ENCODE peak calls at places on chromosomes 16 and 17, in seven cellular contexts. T is left ventricle myocardium inferior; S is CD8-positive, alpha-beta memory T cell; F is adrenal gland; Y is psoas muscle; D is tibial artery; P is pancreas. Q is an unnamed sample.

GRCh38 chr16:70254095-70254964 is 2.6 kb upstream of the EXOSC6 start:
- DNase-seq in F (no peak), Y (peak), S (no peak), P (no peak), D (no peak), T (no peak), Q (no peak)

GRCh38 chr16:4624827-4625616 is 396 bp downstream of the MGRN1 start:
- DNase-seq in T (peak), S (peak), F (peak), Y (peak), P (peak), D (peak), Q (peak)

GRCh38 chr17:73278465-73279453 is 17.1 kb upstream of the CPSF4L start:
- DNase-seq in Y (no peak), F (peak), D (no peak), S (no peak), T (peak), P (peak), Q (no peak)

GRCh38 chr17:78892520-78892919 is 10.5 kb downstream of the CEP295NL start:
- DNase-seq in S (no peak), T (no peak), F (no peak), Y (no peak), P (no peak), D (no peak), Q (no peak)

GRCh38 chr17:57445772-57446472 is 189.6 kb downstream of the MSI2 start:
- DNase-seq in Y (no peak), F (peak), P (no peak), S (no peak), T (no peak), D (no peak), Q (no peak)

GRCh38 chr17:76867578-76868175 is 527 bp upstream of the MGAT5B start:
- DNase-seq in T (no peak), P (no peak), Y (no peak), S (no peak), D (no peak), F (no peak), Q (no peak)

GRCh38 chr17:79219208-79219935 is 144.7 kb downstream of the ENGASE start:
- DNase-seq in Y (no peak), S (no peak), F (no peak), P (no peak), T (no peak), D (no peak), Q (no peak)

GRCh38 chr16:53112015-53112414 is 57.2 kb downstream of the CHD9 start:
- DNase-seq in F (no peak), D (no peak), S (no peak), P (no peak), T (no peak), Y (no peak), Q (no peak)

GRCh38 chr17:82396601-82397435 is 21.3 kb upstream of the HEXD start:
- DNase-seq in S (no peak), T (no peak), P (no peak), Y (no peak), F (no peak), D (no peak), Q (no peak)

GRCh38 chr17:50117202-50118040 is 12.5 kb downstream of the SAMD14 start:
- DNase-seq in P (peak), T (no peak), D (peak), Y (peak), S (peak), F (peak), Q (peak)

GRCh38 chr16:86337581-86338402 is 172.5 kb upstream of the FOXF1 start:
- DNase-seq in P (no peak), F (no peak), Y (no peak), D (no peak), T (no peak), S (no peak), Q (no peak)

GRCh38 chr17:27756467-27757371 is 43.6 kb downstream of the NOS2 start:
- DNase-seq in D (peak), S (peak), F (peak), T (no peak), P (peak), Y (peak), Q (no peak)

GRCh38 chr16:49910761-49911160 is 54.8 kb upstream of the ZNF423 start:
- DNase-seq in P (no peak), T (no peak), S (no peak), F (no peak), Y (peak), D (no peak), Q (no peak)

GRCh38 chr17:51245535-51245934 is 14.3 kb downstream of the MBTD1 start:
- DNase-seq in Y (no peak), P (no peak), F (no peak), T (no peak), D (no peak), S (no peak), Q (no peak)

GRCh38 chr16:15434425-15435215 is at the start of gene BMERB1:
- DNase-seq in Y (peak), D (peak), F (peak), P (peak), T (peak), S (peak), Q (peak)

GRCh38 chr17:2724783-2725164 is 13.2 kb upstream of the CLUH start:
- DNase-seq in S (no peak), Y (no peak), T (no peak), F (peak), P (peak), D (no peak), Q (no peak)

GRCh38 chr16:24221219-24221618 is 34.9 kb upstream of the CACNG3 start:
- DNase-seq in D (no peak), Y (no peak), T (no peak), S (no peak), P (no peak), F (no peak), Q (no peak)

GRCh38 chr17:55154101-55154500 is 110.7 kb upstream of the HLF start:
- DNase-seq in F (no peak), T (no peak), Y (no peak), P (no peak), S (no peak), D (no peak), Q (no peak)

GRCh38 chr16:75266738-75267630 is 15.6 kb upstream of the BCAR1 start:
- DNase-seq in S (no peak), F (no peak), T (no peak), P (no peak), Y (no peak), D (no peak), Q (peak)

GRCh38 chr17:59851431-59852375 is 41.0 kb downstream of the TUBD1 start:
- DNase-seq in D (peak), T (no peak), P (no peak), F (peak), Y (no peak), S (no peak), Q (no peak)

GRCh38 chr16:69311533-69312388 is 611 bp downstream of the VPS4A start:
- DNase-seq in F (peak), P (no peak), T (no peak), S (peak), Y (peak), D (peak), Q (no peak)

GRCh38 chr16:69100046-69100765 is 5.2 kb upstream of the HAS3 start:
- DNase-seq in P (no peak), F (no peak), T (no peak), D (no peak), S (no peak), Y (no peak), Q (no peak)

GRCh38 chr16:72860726-72861562 is 187.0 kb downstream of the ZFHX3 start:
- DNase-seq in T (no peak), D (peak), S (no peak), Y (no peak), F (peak), P (no peak), Q (no peak)

GRCh38 chr17:74698069-74698468 is 14.7 kb downstream of the CD300LF start:
- DNase-seq in F (no peak), D (no peak), Y (no peak), T (no peak), P (no peak), S (no peak), Q (no peak)

GRCh38 chr17:4998027-4998665 is 396 bp downstream of the KIF1C start:
- DNase-seq in Y (peak), P (peak), D (peak), F (peak), T (peak), S (no peak), Q (peak)

GRCh38 chr17:77535435-77535834 is 394.7 kb downstream of the SEC14L1 start:
- DNase-seq in P (peak), F (no peak), T (no peak), Y (peak), D (peak), S (no peak), Q (no peak)

GRCh38 chr17:20999044-20999573 is 43.7 kb downstream of the USP22 start:
- DNase-seq in T (no peak), Y (peak), F (peak), S (no peak), P (no peak), D (peak), Q (no peak)

GRCh38 chr16:31869511-31870201 is 4.0 kb upstream of the ZNF267 start:
- DNase-seq in P (no peak), S (peak), T (no peak), F (peak), Y (no peak), D (no peak), Q (no peak)

GRCh38 chr16:66250686-66251405 is 115.6 kb upstream of the CDH5 start:
- DNase-seq in F (no peak), T (peak), S (no peak), Y (peak), D (peak), P (no peak), Q (peak)

GRCh38 chr16:12543700-12544476 is 259.8 kb downstream of the CPPED1 start:
- DNase-seq in Y (no peak), T (no peak), D (no peak), P (no peak), S (no peak), F (peak), Q (no peak)

GRCh38 chr17:2062571-2063183 is 7.8 kb downstream of the HIC1 start:
- DNase-seq in F (no peak), D (no peak), T (no peak), S (no peak), Y (peak), P (no peak), Q (no peak)

GRCh38 chr17:71407972-71408371 is 712.8 kb upstream of the SOX9 start:
- DNase-seq in S (no peak), D (no peak), F (no peak), P (no peak), Y (no peak), T (no peak), Q (no peak)

GRCh38 chr17:74350486-74350885 is 11.2 kb downstream of the BTBD17 start:
- DNase-seq in S (no peak), Y (no peak), D (no peak), P (no peak), T (no peak), F (no peak), Q (no peak)

GRCh38 chr17:65041518-65041917 is 15.0 kb downstream of the GNA13 start:
- DNase-seq in P (no peak), F (no peak), D (no peak), S (no peak), T (no peak), Y (no peak), Q (no peak)

GRCh38 chr16:4517812-4518211 is 20.8 kb downstream of the CDIP1 start:
- DNase-seq in T (no peak), P (no peak), Y (no peak), S (no peak), D (no peak), F (no peak), Q (no peak)

GRCh38 chr17:42136654-42137051 is 14.0 kb downstream of the HSPB9 start:
- DNase-seq in D (no peak), S (no peak), F (no peak), Y (no peak), T (no peak), P (no peak), Q (no peak)

DNA sequence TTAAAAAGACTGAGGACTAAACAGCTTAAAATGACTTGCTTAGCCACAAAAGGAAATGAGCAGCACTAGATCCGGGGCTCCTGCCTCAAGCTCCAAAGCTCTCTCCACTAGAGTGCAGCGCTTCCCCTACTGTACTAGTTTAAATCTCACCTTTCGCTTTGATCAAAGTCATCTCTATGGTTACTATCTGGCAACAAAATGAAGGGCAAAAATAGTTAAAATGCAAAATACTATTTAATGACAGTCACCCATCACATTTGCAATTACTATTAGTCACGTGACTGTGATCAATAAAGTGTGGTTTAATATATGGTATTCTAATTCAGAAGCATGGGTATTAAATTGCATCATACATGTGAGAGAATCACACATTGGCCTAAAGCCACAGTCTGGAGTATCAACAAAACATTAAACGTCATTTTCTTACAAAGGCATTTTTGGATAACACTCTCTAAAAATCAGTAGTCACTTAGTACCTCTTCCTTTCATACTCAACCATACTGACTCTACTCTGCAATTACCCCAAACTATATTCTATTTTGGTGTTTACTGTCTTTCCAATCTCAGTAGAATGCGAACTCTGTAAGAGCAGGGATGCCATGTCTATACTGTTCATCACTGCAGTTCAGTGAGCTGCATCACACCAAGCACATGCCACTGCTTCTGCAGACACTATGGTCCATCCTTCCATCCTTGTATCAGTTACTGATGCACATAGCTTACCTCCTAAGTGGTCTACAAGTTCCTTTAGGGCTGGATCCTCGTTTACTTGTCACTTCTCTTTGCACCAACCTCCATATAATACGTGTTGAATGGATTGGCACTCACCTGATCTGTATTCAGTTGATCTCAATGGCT is 6.2 kb downstream of the PSMD12 start:
- DNase-seq in F (no peak), D (no peak), Y (no peak), T (no peak), P (no peak), S (peak), Q (no peak)
- H3K27ac ChIP-seq in F (no peak), D (no peak), Y (peak), T (peak), P (no peak), S (no peak), Q (no peak)

DNA sequence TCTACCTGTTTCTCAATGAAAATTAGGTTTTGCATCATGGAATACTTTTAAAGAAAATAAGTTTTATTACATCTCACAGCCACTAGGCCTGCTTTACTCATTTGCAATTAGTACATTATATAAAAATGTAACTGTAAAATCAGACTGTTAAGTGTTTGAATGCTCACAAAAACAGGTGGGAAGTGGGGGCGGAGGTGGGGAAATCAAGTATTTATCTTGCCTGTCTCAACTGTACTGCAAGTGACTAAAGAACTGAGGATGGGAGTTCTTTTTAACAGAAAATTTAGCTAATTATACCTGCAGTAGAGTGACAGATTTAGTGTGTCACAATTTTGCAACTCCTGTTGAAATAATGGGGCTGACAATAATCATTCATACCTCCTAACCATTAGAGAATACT is 34.1 kb downstream of the ITFG1 start:
- DNase-seq in F (no peak), D (no peak), P (no peak), S (no peak), Y (no peak), T (no peak), Q (no peak)
- H3K27ac ChIP-seq in F (no peak), D (no peak), P (no peak), S (no peak), Y (no peak), T (no peak), Q (no peak)

GRCh38 chr17:46195217-46195855 is 2.1 kb upstream of the KANSL1 start:
- DNase-seq in S (no peak), F (no peak), P (no peak), D (no peak), T (no peak), Y (no peak), Q (no peak)
- H3K27ac ChIP-seq in S (peak), F (no peak), P (no peak), D (no peak), T (no peak), Y (no peak), Q (no peak)

GRCh38 chr16:88487920-88488842 is 35.1 kb downstream of the ZFPM1 start:
- DNase-seq in S (no peak), P (peak), Y (no peak), F (no peak), D (no peak), T (no peak), Q (no peak)
- H3K27ac ChIP-seq in S (no peak), P (peak), Y (no peak), F (no peak), D (no peak), T (no peak), Q (no peak)

GRCh38 chr16:23101012-23101550 is 48.2 kb downstream of the USP31 start:
- DNase-seq in S (no peak), P (no peak), T (no peak), Y (no peak), D (no peak), F (no peak), Q (no peak)
- H3K27ac ChIP-seq in S (no peak), P (no peak), T (no peak), Y (no peak), D (no peak), F (no peak), Q (no peak)

GRCh38 chr16:51391798-51392511 is 240.9 kb upstream of the SALL1 start:
- DNase-seq in D (no peak), P (no peak), S (no peak), Y (no peak), F (no peak), T (no peak), Q (no peak)

GRCh38 chr16:51393381-51394005 is 242.4 kb upstream of the SALL1 start:
- DNase-seq in D (no peak), F (no peak), P (no peak), S (no peak), Y (no peak), T (no peak), Q (no peak)

GRCh38 chr16:51394401-51394800 is 243.3 kb upstream of the SALL1 start:
- DNase-seq in S (no peak), F (no peak), P (no peak), Y (no peak), T (no peak), D (no peak), Q (no peak)

GRCh38 chr16:51390877-51391276 is 239.8 kb upstream of the SALL1 start:
- DNase-seq in D (no peak), T (no peak), P (no peak), S (no peak), F (no peak), Y (no peak), Q (no peak)

GRCh38 chr16:51392651-51393187 is 241.6 kb upstream of the SALL1 start:
- DNase-seq in F (no peak), S (no peak), D (no peak), Y (peak), T (no peak), P (no peak), Q (no peak)
- H3K27ac ChIP-seq in F (no peak), S (no peak), D (no peak), Y (no peak), T (no peak), P (no peak), Q (no peak)

GRCh38 chr17:6455321-6455705 is 11.1 kb downstream of the PIMREG start:
- DNase-seq in S (no peak), D (no peak), P (peak), Y (no peak), F (no peak), T (no peak), Q (no peak)
- H3K27ac ChIP-seq in S (no peak), D (no peak), P (no peak), Y (no peak), F (no peak), T (no peak), Q (no peak)

Q was measured in heart right ventricle.